ENCODE peak calls at places on chromosomes 11 and 22, in four cellular contexts. R is stomach; V is CD8-positive, alpha-beta T cell; W is breast epithelium. E is an unnamed sample.

GRCh38 chr11:133520707-133521106 is 11.6 kb downstream of the OPCML start:
- DNase-seq in R (peak; percentile 60), V (no peak), W (no peak), E (no peak)

GRCh38 chr11:70720291-70720690 is 322.0 kb downstream of the CTTN start:
- DNase-seq in R (no peak), V (no peak), W (no peak), E (no peak)

GRCh38 chr11:8023831-8024555 is 36.9 kb downstream of the EIF3F start:
- DNase-seq in R (no peak), V (no peak), W (no peak), E (peak; percentile 6)

GRCh38 chr22:39472570-39473556 is 16.1 kb downstream of the MGAT3 start:
- DNase-seq in R (peak; percentile 72), V (no peak), W (no peak), E (peak; percentile 78)

GRCh38 chr11:17794981-17795380 is 60.4 kb downstream of the KCNC1 start:
- DNase-seq in R (no peak), V (no peak), W (no peak), E (no peak)

GRCh38 chr11:15911377-15912044 is 444.8 kb downstream of the SOX6 start:
- DNase-seq in R (peak; percentile 35), V (no peak), W (no peak), E (peak; percentile 64)

GRCh38 chr22:41237707-41238569 is 2.8 kb downstream of the CHADL start:
- DNase-seq in R (peak; percentile 88), V (peak; percentile 67), W (peak; percentile 77), E (peak; percentile 94)

GRCh38 chr11:59550842-59551650 is 39.7 kb downstream of the OR4D9 start:
- DNase-seq in R (peak; percentile 76), V (peak; percentile 61), W (peak; percentile 77), E (peak; percentile 84)

GRCh38 chr11:2142300-2142759 is 3.1 kb upstream of the IGF2 start:
- DNase-seq in R (no peak), V (no peak), W (no peak), E (no peak)

GRCh38 chr11:782264-783174 is 5.2 kb upstream of the GATD1 start:
- DNase-seq in R (no peak), V (no peak), W (no peak), E (no peak)

GRCh38 chr22:49525366-49525765 is 302.3 kb downstream of the BRD1 start:
- DNase-seq in R (no peak), V (no peak), W (no peak), E (no peak)

GRCh38 chr22:49528420-49528720 is 299.3 kb downstream of the BRD1 start:
- DNase-seq in R (no peak), V (no peak), W (no peak), E (no peak)

GRCh38 chr22:49524362-49524761 is 303.3 kb downstream of the BRD1 start:
- DNase-seq in R (no peak), V (no peak), W (no peak), E (no peak)

GRCh38 chr22:49527611-49528419 is 299.9 kb downstream of the BRD1 start:
- DNase-seq in R (no peak), V (no peak), W (no peak), E (no peak)

GRCh38 chr22:49525776-49526535 is 301.7 kb downstream of the BRD1 start:
- DNase-seq in R (no peak), V (no peak), W (no peak), E (no peak)
- H3K9me3 ChIP-seq in R (no peaks in the 10 kb centered on the region), V (no peaks in the 10 kb centered on the region), W (peaks cover 2% of the 10 kb centered on the region), E (no peaks in the 10 kb centered on the region)

GRCh38 chr11:114017723-114018122 is 41.8 kb upstream of the ZBTB16 start:
- DNase-seq in R (no peak), V (no peak), W (no peak), E (no peak)

GRCh38 chr11:114019574-114019973 is 39.9 kb upstream of the ZBTB16 start:
- DNase-seq in R (no peak), V (no peak), W (no peak), E (no peak)

GRCh38 chr11:114015117-114015516 is 40.2 kb downstream of the HTR3A start:
- DNase-seq in R (no peak), V (no peak), W (no peak), E (no peak)

GRCh38 chr11:114019046-114019445 is 40.5 kb upstream of the ZBTB16 start:
- DNase-seq in R (peak; percentile 35), V (no peak), W (no peak), E (no peak)
- H3K27ac ChIP-seq in R (no peak overlapping the region), V (no peak overlapping the region), W (no peak overlapping the region), E (no peak overlapping the region)

GRCh38 chr22:47379037-47379436 is 616.6 kb downstream of the TBC1D22A start:
- DNase-seq in R (no peak), V (no peak), W (no peak), E (peak; percentile 27)
- H3K9me3 ChIP-seq in R (no peaks in the 10 kb centered on the region), V (no peaks in the 10 kb centered on the region), W (no peaks in the 10 kb centered on the region), E (no peaks in the 10 kb centered on the region)

GRCh38 chr11:96012086-96012824 is 88.3 kb upstream of the MTMR2 start:
- DNase-seq in R (no peak), V (peak; percentile 29), W (no peak), E (no peak)

GRCh38 chr11:96015911-96016565 is 92.1 kb upstream of the MTMR2 start:
- DNase-seq in R (no peak), V (no peak), W (no peak), E (no peak)

GRCh38 chr11:96010683-96011082 is 86.8 kb upstream of the MTMR2 start:
- DNase-seq in R (no peak), V (no peak), W (no peak), E (no peak)

GRCh38 chr11:96014234-96014633 is 90.3 kb upstream of the MTMR2 start:
- DNase-seq in R (no peak), V (no peak), W (no peak), E (no peak)

DNA sequence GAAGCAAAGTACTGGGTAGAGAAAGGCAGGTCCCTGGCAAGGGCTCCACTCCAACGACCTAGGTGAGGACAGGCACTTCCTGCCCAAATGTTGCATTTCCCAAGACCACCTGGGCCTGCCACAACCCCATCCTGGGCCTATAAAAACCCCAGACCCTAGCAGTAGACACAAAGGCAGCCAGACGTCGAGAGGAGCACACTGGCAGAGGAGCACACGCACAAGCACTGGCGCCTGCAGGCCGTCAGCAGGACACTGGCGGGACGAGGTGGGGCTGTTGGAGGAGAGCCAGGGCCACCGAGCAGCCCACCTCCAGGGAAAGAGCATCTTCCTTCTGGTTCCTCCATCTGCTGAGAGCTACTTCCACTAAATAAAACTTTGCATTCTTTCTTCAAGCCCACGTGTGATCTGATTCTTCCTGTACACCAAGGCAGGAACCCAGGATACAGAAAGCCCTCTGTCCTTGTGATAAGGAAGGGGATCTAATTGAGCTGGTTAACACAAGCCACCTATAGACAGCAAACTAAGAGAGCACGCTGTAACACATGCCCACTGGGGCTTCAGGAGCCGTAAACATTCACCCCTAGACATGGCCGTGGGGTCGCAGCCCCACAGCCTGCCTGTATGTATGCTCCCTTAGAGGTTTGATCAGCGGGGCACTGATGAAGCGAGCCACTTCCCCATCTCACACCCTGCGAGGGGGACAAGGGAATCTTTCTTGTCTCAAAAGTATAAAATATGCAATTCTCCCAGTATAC is 89.7 kb upstream of the MTMR2 start:
- DNase-seq in R (no peak), V (no peak), W (no peak), E (no peak)
- H3K27ac ChIP-seq in R (no peak overlapping the region), V (peak overlapping the region; percentile 48), W (peak overlapping the region; percentile 87), E (no peak overlapping the region)

GRCh38 chr22:47802446-47802845 is 1040.0 kb downstream of the TBC1D22A start:
- DNase-seq in R (no peak), V (no peak), W (peak; percentile 15), E (no peak)

GRCh38 chr22:47801541-47802245 is 1039.2 kb downstream of the TBC1D22A start:
- DNase-seq in R (no peak), V (no peak), W (peak; percentile 31), E (no peak)

GRCh38 chr22:47805394-47805935 is 1043.0 kb downstream of the TBC1D22A start:
- DNase-seq in R (no peak), V (no peak), W (no peak), E (no peak)

GRCh38 chr22:47806894-47807293 is 1044.4 kb downstream of the TBC1D22A start:
- DNase-seq in R (no peak), V (no peak), W (no peak), E (no peak)

GRCh38 chr22:47804281-47804680 is 1041.8 kb downstream of the TBC1D22A start:
- DNase-seq in R (no peak), V (no peak), W (no peak), E (no peak)
- H3K9me3 ChIP-seq in R (peaks cover 14% of the 10 kb centered on the region), V (no peaks in the 10 kb centered on the region), W (peaks cover 17% of the 10 kb centered on the region), E (no peaks in the 10 kb centered on the region)

GRCh38 chr22:27962268-27963191 is 43.5 kb upstream of the PITPNB start:
- DNase-seq in R (no peak), V (no peak), W (no peak), E (no peak)
- H3K27ac ChIP-seq in R (no peak overlapping the region), V (no peak overlapping the region), W (no peak overlapping the region), E (no peak overlapping the region)

E was measured in upper lobe of right lung.